ENCODE peak calls at places on chromosomes 4 and X, in six cellular contexts. One of them, this sample, is unnamed.

GRCh38 chrX:17644001-17644400 is 93.3 kb upstream of the SCML1 start:
- DNase-seq in stimulated activated naive CD8-positive, alpha-beta T cell treated with anti-CD3 and anti-CD28 coated beads, Interleukin-15, amount 100 ng/mL, for 72 hours: no peak
- DNase-seq in left cardiac atrium: no peak
- DNase-seq in AG09319: no peak
- DNase-seq in amniotic epithelial cell: no peak
- DNase-seq in GM18507: no peak
- DNase-seq in this sample: no peak

GRCh38 chr4:25500626-25501318 is 123.7 kb downstream of the ANAPC4 start:
- DNase-seq in stimulated activated naive CD8-positive, alpha-beta T cell treated with anti-CD3 and anti-CD28 coated beads, Interleukin-15, amount 100 ng/mL, for 72 hours: no peak
- DNase-seq in left cardiac atrium: no peak
- DNase-seq in AG09319: no peak
- DNase-seq in amniotic epithelial cell: no peak
- DNase-seq in GM18507: no peak
- DNase-seq in this sample: no peak

GRCh38 chr4:15414601-15415091 is 13.2 kb upstream of the C1QTNF7 start:
- DNase-seq in stimulated activated naive CD8-positive, alpha-beta T cell treated with anti-CD3 and anti-CD28 coated beads, Interleukin-15, amount 100 ng/mL, for 72 hours: no peak
- DNase-seq in left cardiac atrium: no peak
- DNase-seq in AG09319: no peak
- DNase-seq in amniotic epithelial cell: peak; percentile 21
- DNase-seq in GM18507: no peak
- DNase-seq in this sample: peak; percentile 60

GRCh38 chr4:19700951-19701350 is 550.8 kb upstream of the SLIT2 start:
- DNase-seq in stimulated activated naive CD8-positive, alpha-beta T cell treated with anti-CD3 and anti-CD28 coated beads, Interleukin-15, amount 100 ng/mL, for 72 hours: no peak
- DNase-seq in left cardiac atrium: no peak
- DNase-seq in AG09319: no peak
- DNase-seq in amniotic epithelial cell: no peak
- DNase-seq in GM18507: no peak
- DNase-seq in this sample: no peak

GRCh38 chr4:103996059-103996458 is 276.3 kb upstream of the TACR3 start:
- DNase-seq in stimulated activated naive CD8-positive, alpha-beta T cell treated with anti-CD3 and anti-CD28 coated beads, Interleukin-15, amount 100 ng/mL, for 72 hours: no peak
- DNase-seq in left cardiac atrium: no peak
- DNase-seq in AG09319: no peak
- DNase-seq in amniotic epithelial cell: peak; percentile 14
- DNase-seq in GM18507: no peak
- DNase-seq in this sample: no peak

GRCh38 chr4:112277705-112278448 is 7.8 kb downstream of the TIFA start:
- DNase-seq in stimulated activated naive CD8-positive, alpha-beta T cell treated with anti-CD3 and anti-CD28 coated beads, Interleukin-15, amount 100 ng/mL, for 72 hours: no peak
- DNase-seq in left cardiac atrium: no peak
- DNase-seq in AG09319: no peak
- DNase-seq in amniotic epithelial cell: no peak
- DNase-seq in GM18507: no peak
- DNase-seq in this sample: no peak

GRCh38 chr4:25878676-25879075 is 15.9 kb upstream of the SEL1L3 start:
- DNase-seq in stimulated activated naive CD8-positive, alpha-beta T cell treated with anti-CD3 and anti-CD28 coated beads, Interleukin-15, amount 100 ng/mL, for 72 hours: no peak
- DNase-seq in left cardiac atrium: no peak
- DNase-seq in AG09319: no peak
- DNase-seq in amniotic epithelial cell: no peak
- DNase-seq in GM18507: no peak
- DNase-seq in this sample: no peak

GRCh38 chr4:20313237-20314030 is 61.7 kb downstream of the SLIT2 start:
- DNase-seq in stimulated activated naive CD8-positive, alpha-beta T cell treated with anti-CD3 and anti-CD28 coated beads, Interleukin-15, amount 100 ng/mL, for 72 hours: peak; percentile 7
- DNase-seq in left cardiac atrium: peak; percentile 25
- DNase-seq in AG09319: no peak
- DNase-seq in amniotic epithelial cell: peak; percentile 16
- DNase-seq in GM18507: no peak
- DNase-seq in this sample: no peak

GRCh38 chrX:120653000-120653399 is 23.1 kb upstream of the C1GALT1C1 start:
- DNase-seq in stimulated activated naive CD8-positive, alpha-beta T cell treated with anti-CD3 and anti-CD28 coated beads, Interleukin-15, amount 100 ng/mL, for 72 hours: no peak
- DNase-seq in left cardiac atrium: no peak
- DNase-seq in AG09319: no peak
- DNase-seq in amniotic epithelial cell: no peak
- DNase-seq in GM18507: no peak
- DNase-seq in this sample: no peak

GRCh38 chrX:110944793-110945466 is 149.3 kb upstream of the CHRDL1 start:
- DNase-seq in stimulated activated naive CD8-positive, alpha-beta T cell treated with anti-CD3 and anti-CD28 coated beads, Interleukin-15, amount 100 ng/mL, for 72 hours: no peak
- DNase-seq in left cardiac atrium: no peak
- DNase-seq in AG09319: no peak
- DNase-seq in amniotic epithelial cell: no peak
- DNase-seq in GM18507: no peak
- DNase-seq in this sample: no peak

GRCh38 chr4:152652102-152652501 is 27.7 kb downstream of the TMEM154 start:
- DNase-seq in stimulated activated naive CD8-positive, alpha-beta T cell treated with anti-CD3 and anti-CD28 coated beads, Interleukin-15, amount 100 ng/mL, for 72 hours: no peak
- DNase-seq in left cardiac atrium: no peak
- DNase-seq in AG09319: no peak
- DNase-seq in amniotic epithelial cell: no peak
- DNase-seq in GM18507: no peak
- DNase-seq in this sample: no peak

GRCh38 chr4:42953316-42953715 is 60.8 kb downstream of the GRXCR1 start:
- DNase-seq in stimulated activated naive CD8-positive, alpha-beta T cell treated with anti-CD3 and anti-CD28 coated beads, Interleukin-15, amount 100 ng/mL, for 72 hours: no peak
- DNase-seq in left cardiac atrium: no peak
- DNase-seq in AG09319: no peak
- DNase-seq in amniotic epithelial cell: no peak
- DNase-seq in GM18507: no peak
- DNase-seq in this sample: no peak

GRCh38 chr4:173494013-173494970 is 35.7 kb downstream of the HAND2 start:
- DNase-seq in stimulated activated naive CD8-positive, alpha-beta T cell treated with anti-CD3 and anti-CD28 coated beads, Interleukin-15, amount 100 ng/mL, for 72 hours: peak; percentile 66
- DNase-seq in left cardiac atrium: peak; percentile 70
- DNase-seq in AG09319: peak; percentile 23
- DNase-seq in amniotic epithelial cell: peak; percentile 70
- DNase-seq in GM18507: peak; percentile 42
- DNase-seq in this sample: peak; percentile 93

GRCh38 chr4:96649536-96649935 is 809.6 kb downstream of the PDHA2 start:
- DNase-seq in stimulated activated naive CD8-positive, alpha-beta T cell treated with anti-CD3 and anti-CD28 coated beads, Interleukin-15, amount 100 ng/mL, for 72 hours: no peak
- DNase-seq in left cardiac atrium: no peak
- DNase-seq in AG09319: no peak
- DNase-seq in amniotic epithelial cell: peak; percentile 77
- DNase-seq in GM18507: no peak
- DNase-seq in this sample: no peak

GRCh38 chr4:7827566-7827965 is 112.1 kb downstream of the AFAP1 start:
- DNase-seq in stimulated activated naive CD8-positive, alpha-beta T cell treated with anti-CD3 and anti-CD28 coated beads, Interleukin-15, amount 100 ng/mL, for 72 hours: no peak
- DNase-seq in left cardiac atrium: no peak
- DNase-seq in AG09319: no peak
- DNase-seq in amniotic epithelial cell: no peak
- DNase-seq in GM18507: no peak
- DNase-seq in this sample: no peak

GRCh38 chr4:186536285-186536684 is 19.1 kb downstream of the MTNR1A start:
- DNase-seq in stimulated activated naive CD8-positive, alpha-beta T cell treated with anti-CD3 and anti-CD28 coated beads, Interleukin-15, amount 100 ng/mL, for 72 hours: no peak
- DNase-seq in left cardiac atrium: no peak
- DNase-seq in AG09319: no peak
- DNase-seq in amniotic epithelial cell: no peak
- DNase-seq in GM18507: no peak
- DNase-seq in this sample: no peak

GRCh38 chr4:17142232-17142711 is 243.8 kb upstream of the LDB2 start:
- DNase-seq in stimulated activated naive CD8-positive, alpha-beta T cell treated with anti-CD3 and anti-CD28 coated beads, Interleukin-15, amount 100 ng/mL, for 72 hours: no peak
- DNase-seq in left cardiac atrium: no peak
- DNase-seq in AG09319: peak; percentile 65
- DNase-seq in amniotic epithelial cell: peak; percentile 66
- DNase-seq in GM18507: no peak
- DNase-seq in this sample: no peak

GRCh38 chr4:40316782-40317635 is 18.1 kb upstream of the CHRNA9 start:
- DNase-seq in stimulated activated naive CD8-positive, alpha-beta T cell treated with anti-CD3 and anti-CD28 coated beads, Interleukin-15, amount 100 ng/mL, for 72 hours: peak; percentile 80
- DNase-seq in left cardiac atrium: peak; percentile 23
- DNase-seq in AG09319: peak; percentile 90
- DNase-seq in amniotic epithelial cell: peak; percentile 97
- DNase-seq in GM18507: peak; percentile 28
- DNase-seq in this sample: no peak

GRCh38 chr4:121484633-121485032 is 103.8 kb upstream of the QRFPR start:
- DNase-seq in stimulated activated naive CD8-positive, alpha-beta T cell treated with anti-CD3 and anti-CD28 coated beads, Interleukin-15, amount 100 ng/mL, for 72 hours: peak; percentile 17
- DNase-seq in left cardiac atrium: peak; percentile 40
- DNase-seq in AG09319: peak; percentile 40
- DNase-seq in amniotic epithelial cell: peak; percentile 64
- DNase-seq in GM18507: peak; percentile 4
- DNase-seq in this sample: no peak